ENCODE peak calls at places on chromosomes 12 and 14, in nine cellular contexts. V is left lung; O is IMR-90; W is GM10248; B is thoracic aorta; Z is AG09319; H is CD4-positive, alpha-beta T cell; J is GM12878; Y is lower leg skin. X is an unnamed sample.

GRCh38 chr14:89473569-89473968 is 56.5 kb upstream of the FOXN3 start:
- DNase-seq in W (no peak), Y (no peak), H (no peak), Z (no peak), J (no peak), V (no peak), O (no peak), B (no peak), X (no peak)

GRCh38 chr14:65277027-65277426 is 135.5 kb upstream of the FUT8 start:
- DNase-seq in O (peak), V (no peak), Y (no peak), W (no peak), H (no peak), Z (no peak), B (no peak), J (no peak), X (no peak)

GRCh38 chr12:6090786-6091185 is 33.7 kb downstream of the VWF start:
- DNase-seq in J (no peak), H (no peak), O (peak), Y (no peak), B (no peak), W (no peak), Z (no peak), V (no peak), X (no peak)

GRCh38 chr14:106657460-106657859 is 1131.1 kb downstream of the TMEM121 start:
- DNase-seq in H (peak), J (no peak), W (peak), B (no peak), Z (no peak), O (no peak), V (no peak), Y (no peak), X (peak)

GRCh38 chr12:56990648-56991318 is 15.6 kb downstream of the ZBTB39 start:
- DNase-seq in Z (no peak), O (no peak), V (no peak), B (no peak), J (no peak), Y (no peak), W (no peak), H (no peak), X (no peak)

GRCh38 chr12:39671898-39672875 is 52.6 kb upstream of the ABCD2 start:
- DNase-seq in Y (no peak), Z (no peak), W (no peak), H (no peak), J (no peak), V (no peak), O (no peak), B (no peak), X (no peak)

GRCh38 chr12:6363010-6363329 is 12.4 kb downstream of the SCNN1A start:
- DNase-seq in Y (no peak), Z (no peak), B (no peak), V (no peak), O (no peak), W (no peak), H (no peak), J (no peak), X (no peak)

GRCh38 chr12:132602578-132603239 is 7.7 kb downstream of the LRCOL1 start:
- DNase-seq in V (peak), Y (no peak), H (no peak), B (no peak), O (no peak), Z (no peak), W (no peak), J (no peak), X (no peak)

GRCh38 chr12:109555431-109556315 is 17.6 kb downstream of the MMAB start:
- DNase-seq in W (no peak), J (no peak), H (no peak), Y (no peak), O (no peak), B (no peak), V (no peak), Z (no peak), X (no peak)

GRCh38 chr14:92670177-92670576 is 78.2 kb downstream of the LGMN start:
- DNase-seq in W (no peak), V (peak), Y (no peak), H (no peak), J (no peak), B (no peak), Z (peak), O (peak), X (no peak)

GRCh38 chr14:33512201-33512600 is 438.7 kb downstream of the EGLN3 start:
- DNase-seq in H (no peak), O (no peak), Y (no peak), B (no peak), Z (no peak), J (no peak), W (no peak), V (no peak), X (no peak)

GRCh38 chr14:24147761-24148428 is 597 bp downstream of the RNF31 start:
- DNase-seq in Z (no peak), W (no peak), B (no peak), V (no peak), O (no peak), J (no peak), Y (no peak), H (no peak), X (no peak)

GRCh38 chr14:104504172-104504735 is 75.3 kb upstream of the C14orf180 start:
- DNase-seq in Z (no peak), Y (no peak), H (no peak), B (no peak), V (no peak), J (no peak), O (no peak), W (no peak), X (peak)

GRCh38 chr14:103568952-103569351 is 6.2 kb downstream of the COA8 start:
- DNase-seq in W (no peak), H (no peak), Y (no peak), O (no peak), B (no peak), Z (no peak), V (no peak), J (no peak), X (no peak)

GRCh38 chr12:49777800-49778748 is 36.7 kb downstream of the TMBIM6 start:
- DNase-seq in O (peak), B (no peak), J (no peak), W (peak), V (peak), Z (no peak), H (peak), Y (no peak), X (peak)

GRCh38 chr14:95315579-95315978 is 4.1 kb downstream of the CLMN start:
- DNase-seq in O (no peak), Y (no peak), W (no peak), B (no peak), Z (no peak), J (no peak), V (no peak), H (no peak), X (no peak)

GRCh38 chr14:61563162-61563511 is 132.2 kb upstream of the HIF1A start:
- DNase-seq in W (no peak), V (peak), J (no peak), H (no peak), Z (no peak), B (no peak), O (no peak), Y (no peak), X (no peak)

GRCh38 chr12:49232940-49233841 is 31.7 kb upstream of the TUBA1C start:
- DNase-seq in B (no peak), O (peak), Y (peak), V (peak), H (no peak), W (no peak), J (no peak), Z (no peak), X (no peak)

GRCh38 chr12:12379831-12380730 is 23.2 kb downstream of the BORCS5 start:
- DNase-seq in H (no peak), V (no peak), J (no peak), Z (no peak), O (no peak), Y (no peak), B (no peak), W (no peak), X (peak)

GRCh38 chr14:66477567-66477966 is 8.6 kb upstream of the CCDC196 start:
- DNase-seq in J (peak), Z (no peak), V (no peak), H (no peak), Y (no peak), W (no peak), B (no peak), O (no peak), X (no peak)

GRCh38 chr14:77654001-77654431 is 37.6 kb upstream of the SPTLC2 start:
- DNase-seq in Y (no peak), O (no peak), W (no peak), Z (no peak), B (no peak), H (no peak), J (no peak), V (no peak), X (no peak)

GRCh38 chr14:76456200-76456599 is 80.3 kb downstream of the ESRRB start:
- DNase-seq in W (peak), O (peak), Y (no peak), Z (no peak), B (no peak), V (no peak), J (peak), H (no peak), X (peak)

GRCh38 chr12:57470970-57471656 is 8.6 kb downstream of the ARHGAP9 start:
- DNase-seq in Y (no peak), B (no peak), V (no peak), J (no peak), O (no peak), H (no peak), W (no peak), Z (no peak), X (no peak)

GRCh38 chr14:63938198-63939005 is 85.6 kb downstream of the SYNE2 start:
- DNase-seq in Z (no peak), V (no peak), O (peak), H (no peak), J (peak), W (peak), B (no peak), Y (no peak), X (peak)

GRCh38 chr12:80622271-80622670 is 85.2 kb upstream of the MYF6 start:
- DNase-seq in V (no peak), H (no peak), Z (no peak), O (no peak), J (no peak), W (no peak), B (no peak), Y (no peak), X (no peak)

GRCh38 chr12:113756609-113757008 is 209.5 kb downstream of the RBM19 start:
- DNase-seq in B (no peak), Z (no peak), V (no peak), Y (no peak), J (no peak), W (no peak), O (no peak), H (no peak), X (no peak)

GRCh38 chr14:80356413-80356812 is 145.1 kb upstream of the DIO2 start:
- DNase-seq in Y (no peak), Z (no peak), W (no peak), O (peak), H (no peak), J (no peak), B (no peak), V (no peak), X (no peak)

GRCh38 chr12:122126713-122127597 is 47.1 kb downstream of the IL31 start:
- DNase-seq in B (no peak), V (no peak), Z (no peak), H (no peak), W (no peak), O (no peak), J (no peak), Y (no peak), X (no peak)

GRCh38 chr12:76096079-76096651 is 11.7 kb upstream of the NAP1L1 start:
- DNase-seq in J (no peak), V (no peak), B (no peak), O (no peak), Y (no peak), H (no peak), Z (no peak), W (no peak), X (no peak)

GRCh38 chr12:57268264-57268663 is 17.3 kb upstream of the STAC3 start:
- DNase-seq in H (no peak), O (peak), Z (no peak), W (no peak), Y (no peak), J (no peak), B (no peak), V (no peak), X (no peak)

GRCh38 chr12:4852308-4852707 is 57.4 kb upstream of the KCNA1 start:
- DNase-seq in Y (no peak), V (no peak), B (no peak), W (no peak), H (no peak), J (no peak), Z (no peak), O (no peak), X (no peak)

GRCh38 chr12:75889214-75889613 is 142.4 kb downstream of the PHLDA1 start:
- DNase-seq in Y (no peak), Z (no peak), V (no peak), J (no peak), B (no peak), W (no peak), H (no peak), O (no peak), X (no peak)

GRCh38 chr12:129558036-129558435 is 345.8 kb downstream of the TMEM132D start:
- DNase-seq in Y (no peak), O (no peak), V (no peak), W (no peak), H (no peak), J (no peak), Z (no peak), B (no peak), X (no peak)

GRCh38 chr14:49512147-49512551 is 74.0 kb downstream of the RPS29 start:
- DNase-seq in J (no peak), H (no peak), Z (peak), V (no peak), W (no peak), B (no peak), O (peak), Y (no peak), X (no peak)

GRCh38 chr14:73802431-73803188 is 49.0 kb upstream of the PTGR2 start:
- DNase-seq in H (no peak), V (no peak), J (no peak), B (no peak), O (no peak), Y (peak), Z (no peak), W (no peak), X (no peak)

GRCh38 chr12:59030415-59030814 is 110.1 kb upstream of the LRIG3 start:
- DNase-seq in V (peak), W (no peak), Y (no peak), Z (no peak), B (no peak), H (no peak), O (no peak), J (no peak), X (no peak)

GRCh38 chr12:130281157-130281799 is 56.4 kb upstream of the PIWIL1 start:
- DNase-seq in Y (no peak), O (no peak), Z (no peak), B (no peak), W (peak), H (peak), J (no peak), V (peak), X (no peak)

GRCh38 chr12:57940052-57940914 is 1.1 kb upstream of the ATP23 start:
- DNase-seq in W (no peak), Y (no peak), H (no peak), B (no peak), J (no peak), Z (no peak), V (no peak), O (no peak), X (no peak)

GRCh38 chr12:15928345-15928744 is 17.2 kb downstream of the DERA start:
- DNase-seq in V (no peak), Z (peak), Y (no peak), W (no peak), O (peak), B (no peak), J (peak), H (no peak), X (no peak)

GRCh38 chr12:15928870-15929571 is 17.9 kb downstream of the DERA start:
- DNase-seq in H (no peak), V (peak), B (no peak), Z (no peak), W (no peak), Y (no peak), J (peak), O (no peak), X (no peak)

GRCh38 chr12:15933751-15934150 is 22.6 kb downstream of the DERA start:
- DNase-seq in Z (no peak), W (no peak), O (peak), H (no peak), J (no peak), B (no peak), Y (no peak), V (no peak), X (no peak)

GRCh38 chr12:15932975-15933374 is 21.8 kb downstream of the DERA start:
- DNase-seq in Y (no peak), V (no peak), Z (no peak), B (no peak), W (no peak), O (no peak), H (no peak), J (no peak), X (no peak)

GRCh38 chr12:15931590-15932053 is 20.5 kb downstream of the DERA start:
- DNase-seq in B (no peak), V (no peak), W (no peak), J (peak), Z (no peak), Y (no peak), H (no peak), O (no peak), X (no peak)
- TF ChIP-seq CTCF in B (no peak), V (no peak), W (peak), J (no peak), Z (no peak), Y (no peak), H (no peak), O (peak), X (peak)

GRCh38 chr12:52534482-52534881 is 14.3 kb upstream of the KRT5 start:
- DNase-seq in B (no peak), Y (no peak), V (no peak), W (no peak), J (no peak), Z (no peak), H (no peak), O (no peak), X (no peak)
- TF ChIP-seq CTCF in B (no peak), Y (no peak), V (no peak), W (no peak), J (no peak), Z (no peak), H (no peak), O (no peak), X (no peak)

GRCh38 chr12:104456417-104456949 is at the start of gene CHST11:
- DNase-seq in H (peak), Y (peak), W (peak), O (peak), Z (peak), J (no peak), V (peak), B (peak), X (peak)
- TF ChIP-seq CTCF in H (no peak), Y (no peak), W (no peak), O (peak), Z (peak), J (peak), V (peak), B (peak), X (peak)

GRCh38 chr14:22836301-22837058 is at the start of gene MMP14:
- DNase-seq in Z (peak), B (peak), V (peak), H (no peak), O (peak), Y (peak), J (no peak), W (no peak), X (peak)
- TF ChIP-seq CTCF in Z (peak), B (peak), V (no peak), H (no peak), O (peak), Y (no peak), J (no peak), W (no peak), X (peak)

DNA sequence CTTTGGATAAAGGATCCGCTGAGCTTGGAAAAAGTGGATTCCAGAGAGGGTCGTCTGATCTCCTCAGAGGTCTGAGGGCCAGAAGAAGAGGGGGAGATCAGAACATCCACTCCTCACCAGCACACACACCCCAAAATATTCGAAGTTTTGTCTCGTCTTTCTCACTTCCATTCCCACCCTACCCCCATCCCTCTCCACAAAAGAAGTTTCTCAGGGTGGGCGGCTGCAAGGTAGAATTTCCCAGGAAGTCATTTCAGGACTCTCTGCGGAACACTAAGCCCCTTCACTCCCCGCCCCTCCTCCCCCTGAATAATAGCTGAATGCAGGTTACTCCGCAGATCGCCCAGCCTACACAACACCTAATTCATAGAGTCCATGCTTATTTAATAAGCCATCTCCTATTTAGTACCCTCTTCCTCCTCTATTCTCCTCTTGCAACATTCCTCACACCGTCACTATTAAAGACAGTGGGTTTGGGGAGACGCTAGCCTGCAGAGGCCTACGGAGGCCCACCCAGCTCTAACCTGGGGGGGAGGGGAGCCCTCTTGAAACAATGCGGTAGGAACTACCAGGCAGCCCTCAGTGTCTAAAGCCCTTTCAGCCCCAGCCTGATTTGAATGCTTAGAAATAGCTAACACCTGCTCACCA is 650 bp upstream of the SALL2 start:
- DNase-seq in Y (no peak), J (no peak), V (no peak), O (no peak), W (peak), H (no peak), B (no peak), Z (no peak), X (no peak)
- TF ChIP-seq CTCF in Y (no peak), J (no peak), V (no peak), O (no peak), W (no peak), H (no peak), B (no peak), Z (no peak), X (no peak)

GRCh38 chr14:67674139-67674479 is 323 bp downstream of the VTI1B start:
- DNase-seq in W (peak), B (no peak), Z (no peak), Y (peak), O (peak), J (no peak), H (peak), V (peak), X (peak)

GRCh38 chr14:67675219-67675582 is 769 bp upstream of the VTI1B start:
- DNase-seq in O (no peak), B (no peak), V (no peak), W (no peak), H (no peak), Y (no peak), Z (no peak), J (no peak), X (no peak)

GRCh38 chr14:67673451-67673850 is 981 bp downstream of the VTI1B start:
- DNase-seq in Z (no peak), O (peak), J (no peak), W (no peak), H (no peak), V (no peak), Y (no peak), B (no peak), X (no peak)

GRCh38 chr14:67680121-67680602 is 5.7 kb upstream of the VTI1B start:
- DNase-seq in B (no peak), O (peak), Y (no peak), W (peak), H (no peak), V (no peak), J (peak), Z (no peak), X (peak)

DNA sequence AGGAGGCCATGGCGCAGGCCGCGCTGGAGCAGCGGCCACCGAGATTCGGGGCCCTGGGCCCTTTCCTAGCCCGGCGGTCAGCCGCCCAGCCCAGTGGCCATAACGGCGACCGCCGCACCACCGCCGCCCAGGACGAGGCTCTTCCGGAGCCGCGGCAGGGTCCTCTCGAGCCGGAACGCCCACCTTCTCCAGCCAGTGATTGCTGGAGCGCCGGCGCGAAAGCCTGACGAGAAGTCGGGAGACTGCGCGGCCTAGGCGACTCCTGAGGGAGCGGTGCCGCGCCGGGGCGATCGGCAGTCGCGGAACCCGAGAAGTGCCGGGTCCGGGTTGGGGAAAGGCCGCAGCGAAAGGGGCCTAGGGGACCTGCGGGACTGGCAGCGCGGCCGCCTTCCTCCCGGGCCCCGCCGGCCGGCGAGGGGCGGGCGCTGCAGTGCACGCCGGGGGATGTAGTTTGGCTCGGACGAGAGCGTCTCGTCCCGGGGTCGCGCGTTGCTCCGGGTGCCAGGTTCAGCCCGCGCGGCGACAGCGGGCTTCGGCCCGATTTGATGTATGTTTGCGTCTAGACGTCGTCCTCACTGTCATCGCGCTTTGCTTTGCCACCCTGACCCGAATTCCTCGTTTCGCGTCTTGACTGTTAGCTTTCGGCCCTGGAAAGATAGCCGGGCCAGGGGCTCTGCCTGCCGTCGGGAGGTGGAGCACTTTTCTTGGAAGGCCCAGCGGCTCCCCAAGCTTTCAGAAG is at the start of gene VTI1B:
- DNase-seq in V (peak), J (no peak), Y (peak), Z (no peak), O (peak), H (peak), W (peak), B (peak), X (peak)
- TF ChIP-seq CTCF in V (no peak), J (no peak), Y (no peak), Z (peak), O (peak), H (no peak), W (peak), B (peak), X (peak)

GRCh38 chr14:46661728-46662127 is 10.1 kb upstream of the RPL10L start:
- DNase-seq in O (no peak), V (no peak), J (no peak), H (no peak), W (no peak), B (no peak), Y (no peak), Z (no peak), X (no peak)
- TF ChIP-seq CTCF in O (no peak), V (no peak), J (no peak), H (no peak), W (no peak), B (no peak), Y (no peak), Z (no peak), X (peak)

GRCh38 chr12:47904647-47905312 is at the start of gene VDR:
- DNase-seq in O (peak), W (peak), Y (peak), J (no peak), B (no peak), Z (no peak), H (peak), V (peak), X (peak)
- TF ChIP-seq CTCF in O (peak), W (peak), Y (no peak), J (no peak), B (no peak), Z (peak), H (peak), V (no peak), X (peak)